ENCODE peak calls at places on chromosome 13, in ten cellular contexts. J is esophagus squamous epithelium, W is A549, X is heart left ventricle, C is erythroblast, D is stomach, S is K562, V is ovary, Q is esophagus muscularis mucosa, E is tibial nerve. A is an unnamed sample.

GRCh38 chr13:29847501-29847983 is 2.9 kb downstream of the UBL3 start:
- DNase-seq in J (no peak), W (peak), X (no peak), C (no peak), D (no peak), S (no peak), V (peak), Q (no peak), E (peak), A (no peak)

GRCh38 chr13:31742102-31742695 is 2.9 kb downstream of the RXFP2 start:
- DNase-seq in J (no peak), W (peak), X (peak), C (peak), D (peak), S (peak), V (peak), Q (no peak), E (peak), A (no peak)

GRCh38 chr13:80903911-80904310 is 563.0 kb upstream of the SPRY2 start:
- DNase-seq in J (no peak), W (no peak), X (no peak), C (no peak), D (no peak), S (no peak), V (no peak), Q (no peak), E (no peak), A (no peak)

GRCh38 chr13:76944457-76944856 is 3.9 kb upstream of the ACOD1 start:
- DNase-seq in J (no peak), W (no peak), X (no peak), C (no peak), D (no peak), S (no peak), V (no peak), Q (no peak), E (peak), A (no peak)

GRCh38 chr13:83221813-83222241 is 660.4 kb downstream of the SLITRK1 start:
- DNase-seq in J (no peak), W (peak), X (no peak), C (no peak), D (no peak), S (no peak), V (no peak), Q (no peak), E (no peak), A (no peak)

GRCh38 chr13:96223231-96223630 is 133.3 kb downstream of the HS6ST3 start:
- DNase-seq in J (no peak), W (no peak), X (peak), C (no peak), D (no peak), S (no peak), V (no peak), Q (no peak), E (no peak), A (no peak)

GRCh38 chr13:27233964-27234363 is 17.4 kb upstream of the RPL21 start:
- DNase-seq in J (no peak), W (no peak), X (no peak), C (no peak), D (no peak), S (no peak), V (no peak), Q (no peak), E (no peak), A (no peak)

GRCh38 chr13:36414461-36414860 is 17.8 kb upstream of the CCNA1 start:
- DNase-seq in J (no peak), W (no peak), X (no peak), C (no peak), D (no peak), S (no peak), V (no peak), Q (no peak), E (no peak), A (no peak)

GRCh38 chr13:65472336-65472735 is 1757.8 kb downstream of the PCDH9 start:
- DNase-seq in J (no peak), W (no peak), X (no peak), C (no peak), D (no peak), S (no peak), V (no peak), Q (no peak), E (no peak), A (no peak)

GRCh38 chr13:29810898-29811297 is 39.5 kb downstream of the UBL3 start:
- DNase-seq in J (no peak), W (no peak), X (no peak), C (no peak), D (no peak), S (no peak), V (no peak), Q (no peak), E (no peak), A (no peak)

GRCh38 chr13:46111151-46111550 is 6.3 kb upstream of the CPB2 start:
- DNase-seq in J (no peak), W (no peak), X (no peak), C (no peak), D (no peak), S (no peak), V (no peak), Q (no peak), E (no peak), A (no peak)

GRCh38 chr13:71320452-71320851 is 546.6 kb downstream of the DACH1 start:
- DNase-seq in J (no peak), W (peak), X (no peak), C (peak), D (no peak), S (peak), V (no peak), Q (no peak), E (no peak), A (peak)

GRCh38 chr13:69946443-69946955 is 161.1 kb upstream of the ATXN8OS start:
- DNase-seq in J (no peak), W (no peak), X (no peak), C (no peak), D (no peak), S (no peak), V (no peak), Q (no peak), E (no peak), A (no peak)

GRCh38 chr13:19181621-19182485 is at the start of gene TUBA3C:
- DNase-seq in J (no peak), W (no peak), X (no peak), C (no peak), D (peak), S (peak), V (no peak), Q (peak), E (no peak), A (no peak)

GRCh38 chr13:44448875-44449274 is 75.3 kb downstream of the SERP2 start:
- DNase-seq in J (no peak), W (no peak), X (no peak), C (no peak), D (no peak), S (no peak), V (no peak), Q (no peak), E (no peak), A (no peak)

GRCh38 chr13:35694549-35695233 is 218.2 kb upstream of the MAB21L1 start:
- DNase-seq in J (no peak), W (no peak), X (no peak), C (no peak), D (no peak), S (no peak), V (no peak), Q (no peak), E (no peak), A (no peak)

GRCh38 chr13:93254775-93255174 is 28.2 kb downstream of the GPC6 start:
- DNase-seq in J (no peak), W (no peak), X (no peak), C (no peak), D (no peak), S (no peak), V (no peak), Q (no peak), E (no peak), A (no peak)

GRCh38 chr13:73058741-73059459 is at the start of gene KLF5:
- DNase-seq in J (peak), W (peak), X (peak), C (peak), D (peak), S (peak), V (peak), Q (peak), E (peak), A (peak)
- TF ChIP-seq POLR2A in J (peak), W (peak), X (peak), C (no peak), D (peak), S (no peak), V (peak), Q (peak), E (peak), A (peak)

DNA sequence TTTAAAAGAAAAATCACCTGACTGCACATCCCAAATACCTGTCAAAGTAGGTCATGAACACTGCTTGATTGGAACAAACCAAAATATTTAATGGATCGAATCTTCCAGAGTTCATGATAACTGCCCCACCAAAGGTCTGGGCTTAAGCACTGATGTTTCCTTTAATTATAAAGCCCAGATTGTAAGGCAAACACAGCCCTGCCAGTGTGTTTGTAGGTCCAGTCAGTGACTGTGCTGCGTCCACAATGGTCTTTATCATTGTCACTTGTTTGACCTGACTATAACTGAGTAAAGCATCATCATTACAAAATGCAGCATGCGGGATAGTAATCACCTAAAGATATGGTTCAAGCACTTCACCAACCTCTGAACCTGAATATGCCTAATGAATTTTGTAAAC is 63.3 kb downstream of the IRS2 start:
- DNase-seq in J (no peak), W (no peak), X (no peak), C (no peak), D (no peak), S (no peak), V (no peak), Q (no peak), E (no peak), A (no peak)
- TF ChIP-seq POLR2A in J (no peak), W (no peak), X (no peak), C (no peak), D (no peak), S (no peak), V (no peak), Q (no peak), E (no peak), A (no peak)

DNA sequence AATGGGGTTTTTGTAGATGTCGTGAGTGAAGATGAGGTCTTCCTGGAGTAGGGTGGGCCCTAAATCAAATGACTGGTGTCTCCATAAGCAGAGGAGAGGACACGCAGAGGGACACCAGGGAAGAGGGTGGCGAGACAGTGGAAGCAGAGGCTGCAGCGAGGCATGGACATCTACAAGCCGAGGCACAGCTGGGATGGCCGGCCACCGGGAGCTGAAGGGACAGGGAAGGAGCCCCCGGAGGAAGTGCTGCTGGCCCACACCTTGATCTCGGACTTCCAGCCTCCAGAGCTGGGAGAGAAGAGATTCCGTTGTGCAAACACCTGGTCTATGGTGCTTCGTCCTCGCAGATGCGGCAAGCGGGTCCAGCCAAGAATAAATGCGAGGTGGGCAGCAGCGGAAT is 84.5 kb downstream of the ANKRD10 start:
- DNase-seq in J (no peak), W (no peak), X (no peak), C (no peak), D (no peak), S (no peak), V (no peak), Q (no peak), E (no peak), A (no peak)
- TF ChIP-seq POLR2A in J (no peak), W (no peak), X (no peak), C (no peak), D (no peak), S (no peak), V (no peak), Q (no peak), E (no peak), A (no peak)

DNA sequence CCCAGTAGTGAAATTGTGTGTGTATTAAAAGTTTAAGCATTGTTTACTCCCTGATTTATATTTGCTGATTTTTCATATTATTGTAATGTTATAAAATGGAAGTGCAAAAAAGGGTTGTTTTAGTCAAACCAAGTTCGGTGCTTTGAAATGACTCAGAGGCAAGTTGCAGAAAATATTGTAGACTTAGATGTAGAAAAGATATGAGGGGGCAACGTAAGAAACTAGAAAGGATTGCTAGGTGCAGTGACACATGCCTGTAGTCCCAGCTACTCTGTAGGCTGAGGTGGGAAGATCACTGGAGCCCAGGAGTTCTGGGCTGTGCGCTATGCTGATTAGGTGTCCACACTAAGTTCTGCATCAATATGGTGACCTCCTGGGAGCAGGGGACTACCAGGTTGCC is 16.1 kb upstream of the LPAR6 start:
- DNase-seq in J (no peak), W (no peak), X (no peak), C (no peak), D (no peak), S (no peak), V (no peak), Q (no peak), E (no peak), A (no peak)
- TF ChIP-seq POLR2A in J (no peak), W (no peak), X (no peak), C (no peak), D (no peak), S (no peak), V (no peak), Q (no peak), E (no peak), A (no peak)

DNA sequence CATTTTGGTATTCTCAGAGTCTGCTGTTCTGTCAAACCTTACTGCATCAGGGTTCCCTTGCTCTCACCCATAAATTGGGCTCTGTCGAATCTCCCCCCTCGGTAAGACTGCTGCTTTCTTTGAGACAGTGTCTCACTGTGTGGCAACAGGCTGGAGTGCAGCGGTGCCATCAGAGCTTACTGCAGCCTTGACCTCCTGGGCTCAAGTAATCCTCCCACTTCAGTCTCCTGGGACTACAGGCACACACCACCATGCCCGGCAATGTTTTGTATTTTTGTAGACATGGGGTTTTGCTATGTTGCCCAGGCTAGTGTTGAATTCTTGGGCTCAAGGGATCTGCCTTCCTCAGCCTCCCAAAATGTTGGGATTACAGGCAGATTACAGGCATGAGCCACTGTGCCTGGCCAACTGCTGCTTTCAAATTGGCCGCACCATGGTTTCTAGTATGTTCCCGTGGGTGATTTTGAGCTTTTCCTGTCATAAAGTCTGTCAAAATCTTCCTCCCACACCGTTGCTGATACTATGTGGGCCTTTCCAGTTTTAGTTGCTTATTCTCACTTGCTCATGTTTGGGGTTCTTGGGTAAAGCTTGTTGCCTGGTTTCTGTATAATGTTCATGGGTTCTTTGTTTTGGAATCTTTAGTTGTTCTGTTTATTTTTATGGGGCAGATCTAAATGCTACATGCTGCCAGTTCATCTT is 10.6 kb downstream of the RFC3 start:
- DNase-seq in J (no peak), W (no peak), X (no peak), C (no peak), D (no peak), S (no peak), V (no peak), Q (no peak), E (no peak), A (no peak)
- TF ChIP-seq POLR2A in J (no peak), W (no peak), X (no peak), C (no peak), D (no peak), S (no peak), V (no peak), Q (no peak), E (no peak), A (no peak)